ENCODE peak calls at places on chromosomes 6 and 20, in eight cellular contexts. K is heart left ventricle, V is right lobe of liver, N is ovary, S is adrenal gland, Z is breast epithelium, Q is uterus, X is upper lobe of left lung. T is an unnamed sample.

GRCh38 chr6:5695260-5696245 is 311.2 kb downstream of the NRN1 start:
- DNase-seq in X (peak; percentile 43), S (no peak), N (no peak), Z (no peak), Q (no peak), V (no peak), K (no peak), T (peak; percentile 19)

GRCh38 chr20:20824924-20825584 is 112.6 kb upstream of the RALGAPA2 start:
- DNase-seq in V (peak; percentile 69), S (peak; percentile 71), N (peak; percentile 66), X (peak; percentile 60), Z (peak; percentile 28), K (peak; percentile 59), Q (peak; percentile 30), T (peak; percentile 58)

GRCh38 chr6:111677186-111677990 is 71.7 kb upstream of the TRAF3IP2 start:
- DNase-seq in S (no peak), X (no peak), Z (no peak), K (no peak), N (no peak), V (no peak), Q (no peak), T (no peak)

GRCh38 chr6:149961728-149962425 is 1.9 kb upstream of the ULBP1 start:
- DNase-seq in V (no peak), S (peak; percentile 28), X (no peak), Z (no peak), K (no peak), N (no peak), Q (no peak), T (no peak)

GRCh38 chr6:159020011-159020410 is 20.0 kb upstream of the RSPH3 start:
- DNase-seq in K (no peak), Q (no peak), X (no peak), Z (no peak), N (no peak), S (no peak), V (no peak), T (no peak)

GRCh38 chr6:35476004-35476403 is 7.8 kb downstream of the RPL10A start:
- DNase-seq in N (no peak), V (no peak), X (no peak), K (no peak), Q (no peak), Z (no peak), S (no peak), T (no peak)

GRCh38 chr6:139149383-139149782 is 14.5 kb downstream of the HECA start:
- DNase-seq in N (no peak), Q (no peak), S (peak; percentile 49), X (no peak), Z (no peak), K (peak; percentile 64), V (no peak), T (no peak)

GRCh38 chr6:146200136-146200708 is 171.4 kb downstream of the GRM1 start:
- DNase-seq in Q (no peak), X (no peak), N (no peak), S (no peak), K (no peak), V (no peak), Z (no peak), T (no peak)

GRCh38 chr6:109304284-109305015 is 77.8 kb downstream of the CD164 start:
- DNase-seq in S (no peak), Z (no peak), N (no peak), K (no peak), Q (no peak), V (no peak), X (no peak), T (no peak)

GRCh38 chr6:13638014-13638413 is 22.9 kb downstream of the NOL7 start:
- DNase-seq in V (no peak), Q (no peak), Z (no peak), X (no peak), N (no peak), S (no peak), K (no peak), T (no peak)

GRCh38 chr6:77038801-77039200 is 424.5 kb downstream of the HTR1B start:
- DNase-seq in N (no peak), S (no peak), V (no peak), Z (no peak), K (no peak), X (no peak), Q (no peak), T (no peak)

GRCh38 chr6:18022398-18023231 is 35.2 kb upstream of the KIF13A start:
- DNase-seq in V (no peak), K (no peak), N (no peak), X (no peak), S (peak; percentile 6), Q (no peak), Z (peak; percentile 42), T (no peak)

GRCh38 chr6:72522735-72523141 is 99.1 kb upstream of the KCNQ5 start:
- DNase-seq in S (no peak), X (no peak), Z (no peak), N (no peak), Q (no peak), K (no peak), V (no peak), T (no peak)

GRCh38 chr6:46876126-46876525 is 45.6 kb downstream of the ADGRF5 start:
- DNase-seq in N (no peak), S (peak; percentile 68), Z (peak; percentile 87), X (no peak), V (no peak), K (peak; percentile 46), Q (peak; percentile 31), T (no peak)

GRCh38 chr6:103183831-103184411 is 1675.8 kb downstream of the HACE1 start:
- DNase-seq in N (no peak), V (no peak), X (no peak), S (no peak), K (no peak), Q (no peak), Z (no peak), T (no peak)

DNA sequence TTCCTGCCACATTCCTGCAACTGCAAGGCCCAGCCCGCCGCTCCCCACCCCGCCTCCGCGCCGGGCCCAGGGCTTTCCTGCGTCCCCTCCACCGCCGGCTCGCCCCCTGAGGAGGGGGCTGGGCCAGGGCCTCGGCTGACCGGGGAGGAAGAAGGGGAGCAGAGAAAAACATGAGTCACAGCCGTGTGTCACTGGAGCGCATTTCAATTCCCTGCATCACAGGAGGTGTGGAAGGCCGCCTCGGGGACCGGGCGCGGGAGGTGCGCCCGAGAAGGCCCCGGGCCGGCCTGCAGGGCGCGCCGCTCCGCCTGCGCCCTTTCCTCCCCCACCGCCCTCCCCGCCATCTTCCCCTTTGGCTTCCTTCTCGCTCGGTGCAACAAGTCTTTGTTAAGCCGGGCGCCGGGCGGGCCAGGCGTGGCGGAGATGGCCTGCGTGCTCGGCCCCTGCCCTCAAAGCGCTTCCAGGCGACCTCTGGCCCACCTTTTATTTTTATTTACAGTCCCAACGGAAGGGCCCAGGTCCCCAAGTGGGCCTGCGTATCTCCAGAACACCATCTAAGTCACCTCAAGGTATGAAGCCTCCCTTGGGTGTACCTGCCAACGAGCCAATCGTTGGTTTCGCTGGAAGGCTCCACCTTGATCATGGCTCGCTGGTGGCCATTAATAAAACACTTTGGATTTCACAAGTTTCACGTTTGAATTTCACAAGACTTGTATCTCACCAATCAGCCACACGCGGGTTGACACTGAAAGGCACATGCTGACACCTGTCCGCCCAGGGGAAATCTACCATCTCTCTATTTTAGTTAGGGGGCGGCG is 859 bp upstream of the HMGA1 start:
- DNase-seq in S (peak; percentile 73), Z (no peak), K (peak; percentile 61), V (peak; percentile 76), Q (peak; percentile 53), N (peak; percentile 59), X (peak; percentile 65), T (peak; percentile 70)
- TF ChIP-seq POLR2A in S (peak; percentile 6), Z (no peak), K (no peak), V (no peak), Q (no peak), N (no peak), X (peak; percentile 25), T (peak; percentile 1)

GRCh38 chr20:17590245-17590644 is 20.4 kb downstream of the DSTN start:
- DNase-seq in K (no peak), Z (no peak), Q (no peak), N (no peak), V (no peak), X (no peak), S (no peak), T (no peak)
- H3K4me3 ChIP-seq in K (no peak overlapping the region), Z (no peak overlapping the region), Q (no peak overlapping the region), N (no peak overlapping the region), V (no peak overlapping the region), X (no peak overlapping the region), S (no peak overlapping the region), T (no peak overlapping the region)

GRCh38 chr20:12837646-12838045 is 171.1 kb upstream of the SPTLC3 start:
- DNase-seq in N (no peak), V (no peak), X (no peak), S (no peak), Z (no peak), K (no peak), Q (no peak), T (no peak)

GRCh38 chr20:12835999-12836398 is 172.8 kb upstream of the SPTLC3 start:
- DNase-seq in X (no peak), K (no peak), Q (no peak), S (no peak), Z (no peak), N (no peak), V (no peak), T (no peak)

GRCh38 chr20:12829121-12829520 is 179.7 kb upstream of the SPTLC3 start:
- DNase-seq in Q (no peak), Z (no peak), K (no peak), S (no peak), N (no peak), V (no peak), X (no peak), T (no peak)

GRCh38 chr20:12838261-12838866 is 170.4 kb upstream of the SPTLC3 start:
- DNase-seq in K (no peak), Z (no peak), N (no peak), Q (no peak), S (no peak), V (no peak), X (no peak), T (no peak)

GRCh38 chr20:12833861-12834260 is 174.9 kb upstream of the SPTLC3 start:
- DNase-seq in S (no peak), K (no peak), Q (no peak), Z (no peak), V (no peak), N (no peak), X (no peak), T (no peak)
- H3K27ac ChIP-seq in S (no peak overlapping the region), K (no peak overlapping the region), Q (no peak overlapping the region), Z (no peak overlapping the region), V (no peak overlapping the region), N (no peak overlapping the region), X (no peak overlapping the region), T (no peak overlapping the region)

GRCh38 chr6:43724914-43725642 is 37.5 kb upstream of the MRPS18A start:
- DNase-seq in X (peak; percentile 95), Z (peak; percentile 92), N (peak; percentile 75), Q (peak; percentile 58), S (peak; percentile 67), V (peak; percentile 86), K (peak; percentile 68), T (peak; percentile 93)
- TF ChIP-seq POLR2A in X (no peak), Z (no peak), N (no peak), Q (no peak), S (no peak), V (peak; percentile 16), K (no peak), T (peak; percentile 62)

DNA sequence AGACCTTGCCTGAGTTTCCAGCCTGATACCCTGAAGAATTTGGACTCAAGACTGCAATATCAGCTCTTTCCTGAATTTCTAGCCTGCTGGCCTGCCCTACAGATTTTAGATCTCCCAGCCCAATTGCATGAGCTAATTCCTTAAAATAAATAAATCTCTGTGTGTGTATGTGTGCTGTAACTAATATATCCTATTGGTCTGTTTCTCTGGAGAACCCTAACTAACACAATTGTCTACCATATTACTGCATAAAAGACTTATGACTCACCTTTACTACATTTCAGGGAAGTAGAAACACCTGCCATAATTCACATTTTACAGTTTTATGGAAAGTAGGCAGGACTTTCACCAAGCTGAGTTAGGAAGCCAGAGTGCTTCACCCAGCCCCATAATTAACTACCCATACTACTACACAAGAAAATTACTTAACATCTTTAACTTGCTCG is 90.7 kb upstream of the BEND6 start:
- DNase-seq in K (no peak), Q (no peak), X (no peak), S (no peak), V (no peak), N (no peak), Z (no peak), T (no peak)
- H3K4me3 ChIP-seq in K (no peak overlapping the region), Q (no peak overlapping the region), X (no peak overlapping the region), S (no peak overlapping the region), V (no peak overlapping the region), N (no peak overlapping the region), Z (no peak overlapping the region), T (no peak overlapping the region)

T was measured in transverse colon.